ENCODE peak calls at places on chromosomes 11 and 22, in nine cellular contexts. Y is right cardiac atrium; K is tibial nerve; C is stomach; I is CD8-positive, alpha-beta T cell; X is neuronal stem cell; F is K562; O is colonic mucosa; D is adrenal gland. Z is an unnamed sample.

GRCh38 chr22:26848244-26848920 is 191.0 kb downstream of the MIAT start:
- DNase-seq in F (no peak), I (no peak), C (no peak), K (no peak), Y (peak; percentile 41), O (no peak), D (peak; percentile 15), X (no peak), Z (no peak)

GRCh38 chr22:22213231-22213630 is 31.4 kb upstream of the VPREB1 start:
- DNase-seq in X (no peak), O (no peak), Y (no peak), C (no peak), D (no peak), F (no peak), K (no peak), I (no peak), Z (no peak)

GRCh38 chr11:67413266-67413797 is 2.1 kb upstream of the CARNS1 start:
- DNase-seq in X (no peak), F (no peak), D (no peak), C (no peak), I (no peak), Y (no peak), K (no peak), O (no peak), Z (no peak)

GRCh38 chr11:134019500-134019899 is 49.4 kb upstream of the JAM3 start:
- DNase-seq in D (no peak), K (no peak), O (no peak), X (no peak), F (no peak), I (no peak), C (no peak), Y (no peak), Z (no peak)

GRCh38 chr11:12142179-12142578 is 31.8 kb downstream of the MICAL2 start:
- DNase-seq in X (no peak), C (no peak), I (no peak), O (no peak), K (no peak), Y (no peak), D (no peak), F (no peak), Z (no peak)

GRCh38 chr11:75028321-75029097 is 39.8 kb downstream of the NEU3 start:
- DNase-seq in X (no peak), C (no peak), O (no peak), K (no peak), Y (no peak), F (no peak), I (no peak), D (peak; percentile 41), Z (no peak)

GRCh38 chr11:83191491-83191890 is 2.0 kb upstream of the ANKRD42 start:
- DNase-seq in K (no peak), Y (no peak), D (no peak), F (no peak), I (no peak), C (no peak), X (no peak), O (no peak), Z (no peak)

GRCh38 chr11:56533054-56533740 is 9.9 kb downstream of the OR5M11 start:
- DNase-seq in K (no peak), F (no peak), I (no peak), O (no peak), C (no peak), D (no peak), X (no peak), Y (no peak), Z (no peak)

GRCh38 chr11:75986966-75987365 is 172.0 kb downstream of the UVRAG start:
- DNase-seq in O (no peak), X (no peak), F (no peak), I (no peak), C (no peak), D (no peak), K (no peak), Y (no peak), Z (no peak)

GRCh38 chr11:69797156-69797555 is 22.0 kb upstream of the FGF4 start:
- DNase-seq in D (no peak), F (no peak), Y (no peak), C (no peak), X (no peak), K (no peak), O (no peak), I (no peak), Z (no peak)

GRCh38 chr11:66701432-66702240 is 23.9 kb upstream of the RBM4B start:
- DNase-seq in C (peak; percentile 48), X (no peak), Y (no peak), K (peak; percentile 16), I (no peak), F (peak; percentile 77), O (peak; percentile 43), D (peak; percentile 76), Z (no peak)

GRCh38 chr22:49011379-49011768 is 816.3 kb downstream of the BRD1 start:
- DNase-seq in C (peak; percentile 19), K (no peak), I (no peak), Y (no peak), X (no peak), F (no peak), D (peak; percentile 29), O (peak; percentile 6), Z (no peak)

GRCh38 chr11:125603207-125603606 is 10.6 kb downstream of the STT3A start:
- DNase-seq in C (no peak), O (no peak), I (no peak), F (no peak), D (no peak), Y (no peak), X (no peak), K (no peak), Z (no peak)
- H3K27ac ChIP-seq in C (no peak overlapping the region), O (no peak overlapping the region), I (no peak overlapping the region), F (no peak overlapping the region), D (no peak overlapping the region), Y (no peak overlapping the region), X (no peak overlapping the region), K (no peak overlapping the region), Z (no peak overlapping the region)

GRCh38 chr22:29820941-29821789 is 16.9 kb downstream of the ASCC2 start:
- DNase-seq in F (peak; percentile 69), D (peak; percentile 94), O (peak; percentile 88), K (peak; percentile 62), Y (peak; percentile 96), C (peak; percentile 94), I (no peak), X (no peak), Z (no peak)

GRCh38 chr22:29824677-29825076 is 13.4 kb downstream of the ASCC2 start:
- DNase-seq in K (peak; percentile 71), I (no peak), Y (peak; percentile 87), X (no peak), O (peak; percentile 40), F (no peak), D (peak; percentile 90), C (peak; percentile 94), Z (no peak)

GRCh38 chr22:29817724-29818123 is 20.4 kb downstream of the ASCC2 start:
- DNase-seq in D (peak; percentile 67), X (no peak), K (no peak), I (no peak), F (no peak), O (no peak), C (no peak), Y (no peak), Z (no peak)

GRCh38 chr22:29825578-29825977 is 12.5 kb downstream of the ASCC2 start:
- DNase-seq in C (peak; percentile 36), O (no peak), I (no peak), X (no peak), D (no peak), Y (no peak), K (no peak), F (no peak), Z (no peak)

GRCh38 chr22:29821790-29822130 is 16.3 kb downstream of the ASCC2 start:
- DNase-seq in D (no peak), F (no peak), C (no peak), O (no peak), I (no peak), Y (no peak), X (no peak), K (no peak), Z (no peak)
- H3K27ac ChIP-seq in D (peak overlapping the region; percentile 42), F (no peak overlapping the region), C (peak overlapping the region; percentile 73), O (no peak overlapping the region), I (no peak overlapping the region), Y (no peak overlapping the region), X (no peak overlapping the region), K (no peak overlapping the region), Z (no peak overlapping the region)

DNA sequence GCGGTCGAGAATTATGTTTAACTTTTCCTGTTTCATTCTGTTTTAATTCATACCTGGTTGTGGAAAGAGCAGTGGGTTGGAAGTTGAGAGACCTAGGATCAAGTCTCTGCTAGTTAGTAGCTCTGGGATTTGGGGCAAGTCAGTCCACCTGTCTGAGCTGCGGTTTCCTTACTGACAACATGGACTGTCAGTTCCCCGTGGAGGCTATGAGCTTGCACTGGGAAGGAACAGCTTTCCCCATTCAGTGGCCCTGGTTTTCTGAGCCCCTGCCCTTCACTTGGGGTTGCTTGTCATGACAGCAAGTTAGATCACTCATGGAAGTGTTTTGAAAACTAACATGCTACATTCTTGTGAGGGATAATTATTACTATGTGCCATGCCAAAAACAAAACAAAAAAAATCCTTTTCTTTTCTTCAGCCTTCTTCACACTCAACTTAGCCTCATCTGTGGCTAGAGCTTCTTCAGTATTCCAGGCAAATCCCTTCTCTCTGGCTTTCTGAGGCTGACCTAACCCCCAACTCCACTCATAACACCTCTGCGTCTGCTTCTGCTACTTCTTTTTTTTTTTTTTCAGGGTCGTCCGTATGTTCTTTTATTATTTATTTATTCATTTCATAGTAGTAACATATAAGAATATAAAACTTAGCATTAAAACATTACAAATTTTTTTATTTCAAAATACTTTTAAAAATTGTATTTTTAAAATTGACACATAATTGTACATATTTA is 43.0 kb upstream of the ZBED5 start:
- DNase-seq in O (no peak), K (no peak), C (no peak), X (no peak), I (no peak), F (no peak), Y (no peak), D (no peak), Z (no peak)
- H3K27ac ChIP-seq in O (peak overlapping the region; percentile 97), K (peak overlapping the region; percentile 89), C (peak overlapping the region; percentile 87), X (no peak overlapping the region), I (no peak overlapping the region), F (peak overlapping the region; percentile 98), Y (peak overlapping the region; percentile 97), D (no peak overlapping the region), Z (no peak overlapping the region)

GRCh38 chr11:103528046-103528445 is 418.8 kb downstream of the DYNC2H1 start:
- DNase-seq in K (no peak), O (no peak), Y (no peak), I (no peak), C (no peak), D (no peak), F (no peak), X (no peak), Z (no peak)

GRCh38 chr11:103528596-103528995 is 419.4 kb downstream of the DYNC2H1 start:
- DNase-seq in Y (no peak), D (no peak), F (no peak), K (no peak), X (no peak), I (no peak), O (no peak), C (no peak), Z (no peak)

GRCh38 chr11:103529217-103529684 is 420.0 kb downstream of the DYNC2H1 start:
- DNase-seq in K (no peak), Y (no peak), O (no peak), I (no peak), X (no peak), D (peak; percentile 65), F (no peak), C (no peak), Z (peak; percentile 15)

GRCh38 chr11:103532133-103532788 is 423.0 kb downstream of the DYNC2H1 start:
- DNase-seq in D (no peak), F (no peak), X (no peak), I (no peak), K (no peak), C (no peak), Y (no peak), O (no peak), Z (no peak)

GRCh38 chr11:103530257-103530656 is 421.0 kb downstream of the DYNC2H1 start:
- DNase-seq in F (no peak), Y (no peak), D (no peak), I (no peak), O (no peak), K (no peak), X (no peak), C (no peak), Z (no peak)
- H3K27ac ChIP-seq in F (no peak overlapping the region), Y (no peak overlapping the region), D (no peak overlapping the region), I (no peak overlapping the region), O (no peak overlapping the region), K (no peak overlapping the region), X (no peak overlapping the region), C (no peak overlapping the region), Z (no peak overlapping the region)